ENCODE peak calls at places on chromosomes 12 and 14, in four cellular contexts. G is ovary, C is Peyer's patch, L is left ventricle myocardium inferior. P is an unnamed sample. For H3K27me3, the result is how much of the 10 kb centered on the place peaks cover.

GRCh38 chr12:53994268-53994690 is 5.7 kb upstream of the HOXC9 start:
- DNase-seq in C (peak), L (no peak), G (no peak), P (no peak)

GRCh38 chr14:69648480-69649414 is 37.4 kb downstream of the SUSD6 start:
- DNase-seq in G (no peak), C (no peak), L (no peak), P (no peak)

GRCh38 chr12:69404851-69405365 is 45.4 kb downstream of the YEATS4 start:
- DNase-seq in G (no peak), L (no peak), C (no peak), P (no peak)

GRCh38 chr12:120101182-120101581 is 15.4 kb downstream of the RAB35 start:
- DNase-seq in G (no peak), L (no peak), C (no peak), P (no peak)

GRCh38 chr14:36988568-36988967 is 183.8 kb downstream of the SLC25A21 start:
- DNase-seq in G (no peak), L (no peak), C (no peak), P (no peak)

GRCh38 chr14:100468557-100468956 is 118.7 kb downstream of the BEGAIN start:
- DNase-seq in L (no peak), C (no peak), G (no peak), P (no peak)

GRCh38 chr14:67820428-67820881 is 876 bp downstream of the RAD51B start:
- DNase-seq in L (no peak), C (peak), G (no peak), P (no peak)

GRCh38 chr12:93091851-93092558 is 162.9 kb upstream of the EEA1 start:
- DNase-seq in C (peak), L (no peak), G (no peak), P (no peak)

GRCh38 chr12:91885851-91886250 is 259.8 kb downstream of the BTG1 start:
- DNase-seq in C (no peak), G (no peak), L (no peak), P (no peak)

GRCh38 chr14:99192823-99193222 is 79.2 kb downstream of the BCL11B start:
- DNase-seq in L (no peak), C (no peak), G (no peak), P (no peak)

GRCh38 chr14:99191663-99192621 is 80.1 kb downstream of the BCL11B start:
- DNase-seq in L (peak), C (no peak), G (peak), P (no peak)

GRCh38 chr14:99189201-99189801 is 82.7 kb downstream of the BCL11B start:
- DNase-seq in L (no peak), G (no peak), C (no peak), P (no peak)

GRCh38 chr14:99188721-99189120 is 83.3 kb downstream of the BCL11B start:
- DNase-seq in C (no peak), L (no peak), G (no peak), P (no peak)

GRCh38 chr14:99190696-99191662 is 81.0 kb downstream of the BCL11B start:
- DNase-seq in C (no peak), G (no peak), L (no peak), P (no peak)
- H3K27me3 ChIP-seq in C (under half), G (under half), L (under half), P (under half)

GRCh38 chr14:23575086-23575485 is 3.5 kb downstream of the JPH4 start:
- DNase-seq in G (no peak), L (no peak), C (no peak), P (no peak)
- H3K27me3 ChIP-seq in G (under half), L (half or more), C (under half), P (under half)

DNA sequence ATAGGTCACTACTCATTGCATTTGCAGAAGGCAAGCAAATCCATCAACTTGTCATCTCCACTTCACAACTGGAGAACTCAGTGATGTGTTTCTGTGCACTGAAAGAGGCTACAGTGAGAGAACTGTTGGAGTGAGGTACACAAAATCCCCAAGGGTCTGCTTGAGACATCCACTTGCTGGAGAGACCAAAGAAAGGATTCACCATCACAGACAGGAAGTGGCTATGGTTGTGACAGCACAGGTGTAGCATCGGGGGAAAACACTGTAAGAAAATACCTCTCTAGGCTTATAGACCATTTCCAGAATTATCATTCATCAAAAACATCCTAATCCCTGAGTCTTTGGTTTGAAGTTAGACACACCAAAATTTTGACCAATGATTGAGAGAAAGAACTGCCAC is 201.3 kb upstream of the OR4E1 start:
- DNase-seq in G (no peak), L (no peak), C (no peak), P (no peak)
- H3K27me3 ChIP-seq in G (under half), L (under half), C (under half), P (under half)

GRCh38 chr12:94152292-94153083 is 4.1 kb downstream of the PLXNC1 start:
- DNase-seq in L (no peak), C (no peak), G (no peak), P (no peak)
- H3K27me3 ChIP-seq in L (under half), C (under half), G (under half), P (under half)

DNA sequence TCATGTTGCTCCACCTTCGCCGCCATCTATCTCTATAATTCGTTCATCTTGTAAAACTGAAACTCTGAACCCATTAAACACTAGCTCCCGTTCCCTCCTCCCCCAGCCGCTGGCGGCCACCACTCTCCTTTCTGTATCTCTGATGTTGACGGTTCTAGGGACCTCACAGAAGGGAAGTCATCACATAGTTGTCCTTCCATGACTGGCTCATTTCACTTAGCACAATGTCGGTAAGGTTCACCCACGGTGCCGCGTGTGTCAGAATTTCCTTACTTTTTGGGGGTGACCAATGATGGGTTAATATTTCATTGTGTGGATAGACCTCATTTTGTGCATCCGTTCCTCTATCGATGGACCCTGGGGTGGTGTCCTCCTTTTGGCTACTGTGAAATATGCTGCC is 2.0 kb upstream of the CACNA2D4 start:
- DNase-seq in L (no peak), G (no peak), C (peak), P (no peak)
- H3K27me3 ChIP-seq in L (under half), G (under half), C (under half), P (under half)

P was measured in iPS DF 6.9.